ENCODE peak calls at places on chromosomes 7 and 10, in nine cellular contexts. One of them, this sample, is unnamed.

GRCh38 chr7:47458057-47458456 is 123.9 kb downstream of the TNS3 start:
- DNase-seq in retina: no peak
- DNase-seq in GOT3: peak; percentile 43
- DNase-seq in activated naive CD4-positive, alpha-beta T cell: no peak
- DNase-seq in right cardiac atrium: peak; percentile 77
- DNase-seq in stomach: peak; percentile 56
- DNase-seq in dermis microvascular lymphatic vessel endothelial cell: peak; percentile 86
- DNase-seq in ovary: peak; percentile 74
- DNase-seq in RWPE2: no peak
- DNase-seq in this sample: peak; percentile 39

GRCh38 chr10:78597791-78598555 is 470.8 kb upstream of the ZMIZ1 start:
- DNase-seq in retina: no peak
- DNase-seq in GOT3: no peak
- DNase-seq in activated naive CD4-positive, alpha-beta T cell: no peak
- DNase-seq in right cardiac atrium: no peak
- DNase-seq in stomach: no peak
- DNase-seq in dermis microvascular lymphatic vessel endothelial cell: no peak
- DNase-seq in ovary: no peak
- DNase-seq in RWPE2: no peak
- DNase-seq in this sample: no peak

GRCh38 chr10:112949875-112950507 is at the start of gene TCF7L2:
- DNase-seq in retina: peak; percentile 88
- DNase-seq in GOT3: peak; percentile 73
- DNase-seq in activated naive CD4-positive, alpha-beta T cell: no peak
- DNase-seq in right cardiac atrium: peak; percentile 99
- DNase-seq in stomach: peak; percentile 96
- DNase-seq in dermis microvascular lymphatic vessel endothelial cell: peak; percentile 86
- DNase-seq in ovary: peak; percentile 94
- DNase-seq in RWPE2: peak; percentile 94
- DNase-seq in this sample: peak; percentile 99

GRCh38 chr10:104322416-104322782 is 15.9 kb downstream of the ITPRIP start:
- DNase-seq in retina: no peak
- DNase-seq in GOT3: no peak
- DNase-seq in activated naive CD4-positive, alpha-beta T cell: no peak
- DNase-seq in right cardiac atrium: peak; percentile 48
- DNase-seq in stomach: no peak
- DNase-seq in dermis microvascular lymphatic vessel endothelial cell: no peak
- DNase-seq in ovary: no peak
- DNase-seq in RWPE2: no peak
- DNase-seq in this sample: no peak

GRCh38 chr7:69982197-69982596 is 383.9 kb downstream of the AUTS2 start:
- DNase-seq in retina: no peak
- DNase-seq in GOT3: no peak
- DNase-seq in activated naive CD4-positive, alpha-beta T cell: no peak
- DNase-seq in right cardiac atrium: no peak
- DNase-seq in stomach: no peak
- DNase-seq in dermis microvascular lymphatic vessel endothelial cell: no peak
- DNase-seq in ovary: no peak
- DNase-seq in RWPE2: no peak
- DNase-seq in this sample: peak; percentile 22

GRCh38 chr7:51867117-51867516 is 550.5 kb upstream of the COBL start:
- DNase-seq in retina: no peak
- DNase-seq in GOT3: no peak
- DNase-seq in activated naive CD4-positive, alpha-beta T cell: no peak
- DNase-seq in right cardiac atrium: no peak
- DNase-seq in stomach: no peak
- DNase-seq in dermis microvascular lymphatic vessel endothelial cell: no peak
- DNase-seq in ovary: no peak
- DNase-seq in RWPE2: no peak
- DNase-seq in this sample: no peak

GRCh38 chr10:6363516-6363915 is 160.8 kb downstream of the PFKFB3 start:
- DNase-seq in retina: no peak
- DNase-seq in GOT3: no peak
- DNase-seq in activated naive CD4-positive, alpha-beta T cell: no peak
- DNase-seq in right cardiac atrium: no peak
- DNase-seq in stomach: no peak
- DNase-seq in dermis microvascular lymphatic vessel endothelial cell: no peak
- DNase-seq in ovary: no peak
- DNase-seq in RWPE2: no peak
- DNase-seq in this sample: peak; percentile 58

GRCh38 chr7:4738711-4739527 is 36.5 kb upstream of the AP5Z1 start:
- DNase-seq in retina: peak; percentile 23
- DNase-seq in GOT3: no peak
- DNase-seq in activated naive CD4-positive, alpha-beta T cell: no peak
- DNase-seq in right cardiac atrium: peak; percentile 72
- DNase-seq in stomach: peak; percentile 36
- DNase-seq in dermis microvascular lymphatic vessel endothelial cell: peak; percentile 43
- DNase-seq in ovary: peak; percentile 53
- DNase-seq in RWPE2: no peak
- DNase-seq in this sample: peak; percentile 51

GRCh38 chr10:76119515-76119914 is 688.1 kb downstream of the LRMDA start:
- DNase-seq in retina: no peak
- DNase-seq in GOT3: no peak
- DNase-seq in activated naive CD4-positive, alpha-beta T cell: no peak
- DNase-seq in right cardiac atrium: no peak
- DNase-seq in stomach: no peak
- DNase-seq in dermis microvascular lymphatic vessel endothelial cell: no peak
- DNase-seq in ovary: no peak
- DNase-seq in RWPE2: no peak
- DNase-seq in this sample: no peak

GRCh38 chr10:14674376-14675050 is 100.2 kb downstream of the FAM107B start:
- DNase-seq in retina: no peak
- DNase-seq in GOT3: no peak
- DNase-seq in activated naive CD4-positive, alpha-beta T cell: no peak
- DNase-seq in right cardiac atrium: no peak
- DNase-seq in stomach: peak; percentile 41
- DNase-seq in dermis microvascular lymphatic vessel endothelial cell: no peak
- DNase-seq in ovary: no peak
- DNase-seq in RWPE2: no peak
- DNase-seq in this sample: peak; percentile 82

GRCh38 chr7:127817466-127817865 is 165.5 kb downstream of the SND1 start:
- DNase-seq in retina: no peak
- DNase-seq in GOT3: no peak
- DNase-seq in activated naive CD4-positive, alpha-beta T cell: no peak
- DNase-seq in right cardiac atrium: no peak
- DNase-seq in stomach: no peak
- DNase-seq in dermis microvascular lymphatic vessel endothelial cell: no peak
- DNase-seq in ovary: no peak
- DNase-seq in RWPE2: no peak
- DNase-seq in this sample: no peak